ENCODE peak calls at places on chromosome 6, in four cellular contexts. T is AG10803, K is AG04450, X is NCI-H774. I is an unnamed sample.

GRCh38 chr6:6452002-6452401 is 131.5 kb upstream of the F13A1 start:
- DNase-seq in K (no peak), X (no peak), T (no peak), I (no peak)

GRCh38 chr6:22036267-22036666 is 260.6 kb downstream of the PRL start:
- DNase-seq in K (no peak), X (peak; percentile 77), T (no peak), I (peak; percentile 52)

GRCh38 chr6:2077826-2078225 is 167.6 kb downstream of the GMDS start:
- DNase-seq in K (no peak), T (no peak), X (no peak), I (no peak)

GRCh38 chr6:35731736-35732532 is 4.9 kb upstream of the ARMC12 start:
- DNase-seq in T (peak; percentile 81), K (peak; percentile 45), X (peak; percentile 53), I (peak; percentile 62)

GRCh38 chr6:150919938-150920337 is 54.4 kb downstream of the MTHFD1L start:
- DNase-seq in T (no peak), K (no peak), X (no peak), I (no peak)

GRCh38 chr6:158259136-158259535 is 53.1 kb upstream of the TULP4 start:
- DNase-seq in X (no peak), K (no peak), T (no peak), I (no peak)

GRCh38 chr6:117448732-117449131 is 23.0 kb upstream of the ROS1 start:
- DNase-seq in K (peak; percentile 74), X (no peak), T (peak; percentile 96), I (peak; percentile 71)

GRCh38 chr6:158149641-158150040 is 18.4 kb downstream of the SERAC1 start:
- DNase-seq in K (peak; percentile 32), X (no peak), T (peak; percentile 40), I (no peak)

GRCh38 chr6:31474871-31475286 is 23.1 kb upstream of the MICB start:
- DNase-seq in K (no peak), X (no peak), T (no peak), I (no peak)

GRCh38 chr6:43964659-43965570 is 162.3 kb downstream of the MRPL14 start:
- DNase-seq in T (no peak), X (no peak), K (no peak), I (no peak)

GRCh38 chr6:39335780-39336541 is 13.5 kb upstream of the KCNK16 start:
- DNase-seq in K (no peak), T (peak; percentile 45), X (no peak), I (no peak)

GRCh38 chr6:111477481-111477938 is 5.5 kb downstream of the REV3L start:
- DNase-seq in K (no peak), X (no peak), T (no peak), I (no peak)

GRCh38 chr6:26544473-26544872 is 6.3 kb downstream of the HMGN4 start:
- DNase-seq in X (peak; percentile 28), K (no peak), T (no peak), I (no peak)

GRCh38 chr6:48834706-48835105 is 628.3 kb downstream of the MMUT start:
- DNase-seq in X (no peak), K (no peak), T (peak; percentile 18), I (no peak)

GRCh38 chr6:136927313-136927712 is 5.2 kb downstream of the SLC35D3 start:
- DNase-seq in K (no peak), T (no peak), X (no peak), I (peak; percentile 2)

GRCh38 chr6:75850026-75850385 is 101.0 kb downstream of the MYO6 start:
- DNase-seq in T (no peak), K (no peak), X (no peak), I (no peak)

I was measured in LoVo.